ENCODE peak calls at places on chromosomes 3 and 15, in four cellular contexts. One of them, this sample, is unnamed.

GRCh38 chr3:138359137-138359536 is 10.8 kb downstream of the MRAS start:
- DNase-seq in stimulated activated CD4-positive, alpha-beta T cell treated with anti-CD3 and anti-CD28 coated beads, Interleukin-4, amount 100 ng/mL, for 24 hours: no peak
- DNase-seq in A172: no peak
- DNase-seq in cardiac muscle cell: no peak
- DNase-seq in this sample: no peak

GRCh38 chr15:40042791-40043320 is 3.9 kb upstream of the SRP14 start:
- DNase-seq in stimulated activated CD4-positive, alpha-beta T cell treated with anti-CD3 and anti-CD28 coated beads, Interleukin-4, amount 100 ng/mL, for 24 hours: no peak
- DNase-seq in A172: no peak
- DNase-seq in cardiac muscle cell: no peak
- DNase-seq in this sample: no peak

GRCh38 chr15:85711590-85712192 is 83.0 kb downstream of the KLHL25 start:
- DNase-seq in stimulated activated CD4-positive, alpha-beta T cell treated with anti-CD3 and anti-CD28 coated beads, Interleukin-4, amount 100 ng/mL, for 24 hours: peak; percentile 52
- DNase-seq in A172: no peak
- DNase-seq in cardiac muscle cell: no peak
- DNase-seq in this sample: no peak

GRCh38 chr15:80893777-80894176 is 95.8 kb downstream of the MESD start:
- DNase-seq in stimulated activated CD4-positive, alpha-beta T cell treated with anti-CD3 and anti-CD28 coated beads, Interleukin-4, amount 100 ng/mL, for 24 hours: no peak
- DNase-seq in A172: peak; percentile 13
- DNase-seq in cardiac muscle cell: no peak
- DNase-seq in this sample: no peak

GRCh38 chr3:108305484-108306172 is 9.3 kb downstream of the HHLA2 start:
- DNase-seq in stimulated activated CD4-positive, alpha-beta T cell treated with anti-CD3 and anti-CD28 coated beads, Interleukin-4, amount 100 ng/mL, for 24 hours: no peak
- DNase-seq in A172: peak; percentile 33
- DNase-seq in cardiac muscle cell: no peak
- DNase-seq in this sample: no peak

GRCh38 chr15:83285979-83286553 is 1.6 kb upstream of the BNC1 start:
- DNase-seq in stimulated activated CD4-positive, alpha-beta T cell treated with anti-CD3 and anti-CD28 coated beads, Interleukin-4, amount 100 ng/mL, for 24 hours: no peak
- DNase-seq in A172: peak; percentile 88
- DNase-seq in cardiac muscle cell: no peak
- DNase-seq in this sample: no peak

GRCh38 chr3:87733671-87734367 is 325.0 kb downstream of the CGGBP1 start:
- DNase-seq in stimulated activated CD4-positive, alpha-beta T cell treated with anti-CD3 and anti-CD28 coated beads, Interleukin-4, amount 100 ng/mL, for 24 hours: no peak
- DNase-seq in A172: no peak
- DNase-seq in cardiac muscle cell: no peak
- DNase-seq in this sample: no peak

GRCh38 chr15:94070341-94071275 is 160.8 kb upstream of the MCTP2 start:
- DNase-seq in stimulated activated CD4-positive, alpha-beta T cell treated with anti-CD3 and anti-CD28 coated beads, Interleukin-4, amount 100 ng/mL, for 24 hours: no peak
- DNase-seq in A172: peak; percentile 76
- DNase-seq in cardiac muscle cell: no peak
- DNase-seq in this sample: peak; percentile 69

GRCh38 chr3:48962939-48963338 is 27.1 kb upstream of the P4HTM start:
- DNase-seq in stimulated activated CD4-positive, alpha-beta T cell treated with anti-CD3 and anti-CD28 coated beads, Interleukin-4, amount 100 ng/mL, for 24 hours: no peak
- DNase-seq in A172: no peak
- DNase-seq in cardiac muscle cell: no peak
- DNase-seq in this sample: no peak

GRCh38 chr3:180684807-180685206 is 5.5 kb upstream of the CCDC39 start:
- DNase-seq in stimulated activated CD4-positive, alpha-beta T cell treated with anti-CD3 and anti-CD28 coated beads, Interleukin-4, amount 100 ng/mL, for 24 hours: no peak
- DNase-seq in A172: no peak
- DNase-seq in cardiac muscle cell: no peak
- DNase-seq in this sample: peak; percentile 71

GRCh38 chr15:62275818-62276217 is 110.7 kb upstream of the C2CD4B start:
- DNase-seq in stimulated activated CD4-positive, alpha-beta T cell treated with anti-CD3 and anti-CD28 coated beads, Interleukin-4, amount 100 ng/mL, for 24 hours: no peak
- DNase-seq in A172: no peak
- DNase-seq in cardiac muscle cell: no peak
- DNase-seq in this sample: no peak

GRCh38 chr3:34212671-34213070 is 414.2 kb downstream of the PDCD6IP start:
- DNase-seq in stimulated activated CD4-positive, alpha-beta T cell treated with anti-CD3 and anti-CD28 coated beads, Interleukin-4, amount 100 ng/mL, for 24 hours: no peak
- DNase-seq in A172: no peak
- DNase-seq in cardiac muscle cell: no peak
- DNase-seq in this sample: no peak

GRCh38 chr15:51524376-51524775 is 98.2 kb downstream of the DMXL2 start:
- DNase-seq in stimulated activated CD4-positive, alpha-beta T cell treated with anti-CD3 and anti-CD28 coated beads, Interleukin-4, amount 100 ng/mL, for 24 hours: no peak
- DNase-seq in A172: no peak
- DNase-seq in cardiac muscle cell: no peak
- DNase-seq in this sample: no peak

GRCh38 chr15:72616491-72617210 is 37.8 kb upstream of the GOLGA6B start:
- DNase-seq in stimulated activated CD4-positive, alpha-beta T cell treated with anti-CD3 and anti-CD28 coated beads, Interleukin-4, amount 100 ng/mL, for 24 hours: no peak
- DNase-seq in A172: no peak
- DNase-seq in cardiac muscle cell: no peak
- DNase-seq in this sample: no peak

GRCh38 chr3:10468611-10469354 is 36.6 kb downstream of the ATP2B2 start:
- DNase-seq in stimulated activated CD4-positive, alpha-beta T cell treated with anti-CD3 and anti-CD28 coated beads, Interleukin-4, amount 100 ng/mL, for 24 hours: no peak
- DNase-seq in A172: no peak
- DNase-seq in cardiac muscle cell: no peak
- DNase-seq in this sample: no peak

GRCh38 chr3:11556234-11556633 is 87.5 kb downstream of the VGLL4 start:
- DNase-seq in stimulated activated CD4-positive, alpha-beta T cell treated with anti-CD3 and anti-CD28 coated beads, Interleukin-4, amount 100 ng/mL, for 24 hours: no peak
- DNase-seq in A172: no peak
- DNase-seq in cardiac muscle cell: no peak
- DNase-seq in this sample: no peak

GRCh38 chr15:36724901-36725300 is 145.5 kb downstream of the CDIN1 start:
- DNase-seq in stimulated activated CD4-positive, alpha-beta T cell treated with anti-CD3 and anti-CD28 coated beads, Interleukin-4, amount 100 ng/mL, for 24 hours: no peak
- DNase-seq in A172: no peak
- DNase-seq in cardiac muscle cell: peak; percentile 36
- DNase-seq in this sample: no peak

GRCh38 chr3:59451041-59451763 is 401.4 kb upstream of the CFAP20DC start:
- DNase-seq in stimulated activated CD4-positive, alpha-beta T cell treated with anti-CD3 and anti-CD28 coated beads, Interleukin-4, amount 100 ng/mL, for 24 hours: peak; percentile 60
- DNase-seq in A172: peak; percentile 53
- DNase-seq in cardiac muscle cell: peak; percentile 23
- DNase-seq in this sample: no peak

GRCh38 chr15:74130849-74131617 is 647 bp downstream of the ISLR2 start:
- DNase-seq in stimulated activated CD4-positive, alpha-beta T cell treated with anti-CD3 and anti-CD28 coated beads, Interleukin-4, amount 100 ng/mL, for 24 hours: no peak
- DNase-seq in A172: no peak
- DNase-seq in cardiac muscle cell: no peak
- DNase-seq in this sample: no peak

GRCh38 chr3:186099178-186099577 is 9.7 kb downstream of the ETV5 start:
- DNase-seq in stimulated activated CD4-positive, alpha-beta T cell treated with anti-CD3 and anti-CD28 coated beads, Interleukin-4, amount 100 ng/mL, for 24 hours: no peak
- DNase-seq in A172: no peak
- DNase-seq in cardiac muscle cell: peak; percentile 44
- DNase-seq in this sample: no peak

GRCh38 chr15:86942285-86942684 is 862.6 kb downstream of the AGBL1 start:
- DNase-seq in stimulated activated CD4-positive, alpha-beta T cell treated with anti-CD3 and anti-CD28 coated beads, Interleukin-4, amount 100 ng/mL, for 24 hours: no peak
- DNase-seq in A172: no peak
- DNase-seq in cardiac muscle cell: no peak
- DNase-seq in this sample: no peak

GRCh38 chr3:187456268-187456667 is 88.1 kb downstream of the RTP4 start:
- DNase-seq in stimulated activated CD4-positive, alpha-beta T cell treated with anti-CD3 and anti-CD28 coated beads, Interleukin-4, amount 100 ng/mL, for 24 hours: no peak
- DNase-seq in A172: no peak
- DNase-seq in cardiac muscle cell: no peak
- DNase-seq in this sample: no peak

GRCh38 chr15:57509121-57509520 is 82.6 kb upstream of the MYZAP start:
- DNase-seq in stimulated activated CD4-positive, alpha-beta T cell treated with anti-CD3 and anti-CD28 coated beads, Interleukin-4, amount 100 ng/mL, for 24 hours: no peak
- DNase-seq in A172: no peak
- DNase-seq in cardiac muscle cell: no peak
- DNase-seq in this sample: no peak

GRCh38 chr3:115388166-115388565 is 235.1 kb upstream of the GAP43 start:
- DNase-seq in stimulated activated CD4-positive, alpha-beta T cell treated with anti-CD3 and anti-CD28 coated beads, Interleukin-4, amount 100 ng/mL, for 24 hours: no peak
- DNase-seq in A172: no peak
- DNase-seq in cardiac muscle cell: no peak
- DNase-seq in this sample: no peak

GRCh38 chr3:152199069-152199838 is 69.5 kb upstream of the MBNL1 start:
- DNase-seq in stimulated activated CD4-positive, alpha-beta T cell treated with anti-CD3 and anti-CD28 coated beads, Interleukin-4, amount 100 ng/mL, for 24 hours: no peak
- DNase-seq in A172: no peak
- DNase-seq in cardiac muscle cell: no peak
- DNase-seq in this sample: no peak

GRCh38 chr3:42527368-42527917 is 25.0 kb downstream of the VIPR1 start:
- DNase-seq in stimulated activated CD4-positive, alpha-beta T cell treated with anti-CD3 and anti-CD28 coated beads, Interleukin-4, amount 100 ng/mL, for 24 hours: no peak
- DNase-seq in A172: no peak
- DNase-seq in cardiac muscle cell: no peak
- DNase-seq in this sample: no peak

GRCh38 chr15:88882745-88883144 is 12.6 kb downstream of the HAPLN3 start:
- DNase-seq in stimulated activated CD4-positive, alpha-beta T cell treated with anti-CD3 and anti-CD28 coated beads, Interleukin-4, amount 100 ng/mL, for 24 hours: no peak
- DNase-seq in A172: peak; percentile 29
- DNase-seq in cardiac muscle cell: no peak
- DNase-seq in this sample: no peak

GRCh38 chr3:113485161-113485609 is 29.8 kb downstream of the SPICE1 start:
- DNase-seq in stimulated activated CD4-positive, alpha-beta T cell treated with anti-CD3 and anti-CD28 coated beads, Interleukin-4, amount 100 ng/mL, for 24 hours: no peak
- DNase-seq in A172: no peak
- DNase-seq in cardiac muscle cell: no peak
- DNase-seq in this sample: no peak

GRCh38 chr3:195171093-195171873 is 99.7 kb downstream of the XXYLT1 start:
- DNase-seq in stimulated activated CD4-positive, alpha-beta T cell treated with anti-CD3 and anti-CD28 coated beads, Interleukin-4, amount 100 ng/mL, for 24 hours: no peak
- DNase-seq in A172: no peak
- DNase-seq in cardiac muscle cell: peak; percentile 66
- DNase-seq in this sample: no peak

GRCh38 chr3:187491371-187491770 is 123.2 kb downstream of the RTP4 start:
- DNase-seq in stimulated activated CD4-positive, alpha-beta T cell treated with anti-CD3 and anti-CD28 coated beads, Interleukin-4, amount 100 ng/mL, for 24 hours: no peak
- DNase-seq in A172: no peak
- DNase-seq in cardiac muscle cell: no peak
- DNase-seq in this sample: no peak

GRCh38 chr15:91369823-91370222 is 269.8 kb downstream of the SV2B start:
- DNase-seq in stimulated activated CD4-positive, alpha-beta T cell treated with anti-CD3 and anti-CD28 coated beads, Interleukin-4, amount 100 ng/mL, for 24 hours: no peak
- DNase-seq in A172: no peak
- DNase-seq in cardiac muscle cell: no peak
- DNase-seq in this sample: no peak

GRCh38 chr3:155554777-155555445 is 190.0 kb downstream of the PLCH1 start:
- DNase-seq in stimulated activated CD4-positive, alpha-beta T cell treated with anti-CD3 and anti-CD28 coated beads, Interleukin-4, amount 100 ng/mL, for 24 hours: no peak
- DNase-seq in A172: no peak
- DNase-seq in cardiac muscle cell: no peak
- DNase-seq in this sample: no peak

This sample was measured in NCI-H2227 treated with DMSO at 0.1 percent for 48 hours.